ENCODE peak calls at places on chromosomes 16 and 17, in ten cellular contexts. I is H7; D is HFFc6; R is left ventricle myocardium inferior; E is NCI-H524; H is frontal cortex; O is AG04449; F is stimulated activated CD8-positive, alpha-beta memory T cell treated with anti-CD3 and anti-CD28 coated beads, Interleukin-15, amount 100 ng/mL, for 4 hours; K is mucosa of descending colon; B is iris pigment epithelial cell. S is an unnamed sample.
A peak's percentile ranks its signal among the peaks of the same experiment; 100 is the strongest.

GRCh38 chr16:84178146-84178765 is 8.6 kb downstream of the TAF1C start:
- DNase-seq in I (no peak), D (no peak), R (no peak), E (no peak), H (peak; percentile 14), O (no peak), F (no peak), K (no peak), B (no peak), S (no peak)

GRCh38 chr16:82846806-82847205 is 220.0 kb downstream of the CDH13 start:
- DNase-seq in I (no peak), D (no peak), R (no peak), E (no peak), H (no peak), O (no peak), F (no peak), K (no peak), B (no peak), S (no peak)

GRCh38 chr17:60744355-60744958 is 66.8 kb downstream of the BCAS3 start:
- DNase-seq in I (no peak), D (no peak), R (no peak), E (no peak), H (no peak), O (no peak), F (no peak), K (no peak), B (no peak), S (no peak)

GRCh38 chr16:14529010-14529669 is 100.9 kb downstream of the PARN start:
- DNase-seq in I (peak; percentile 70), D (peak; percentile 87), R (peak; percentile 63), E (peak; percentile 11), H (peak; percentile 64), O (peak; percentile 76), F (peak; percentile 7), K (no peak), B (peak; percentile 93), S (no peak)

GRCh38 chr17:72609501-72609900 is 483.0 kb downstream of the SLC39A11 start:
- DNase-seq in I (no peak), D (peak; percentile 69), R (no peak), E (no peak), H (no peak), O (no peak), F (no peak), K (no peak), B (peak; percentile 57), S (no peak)

GRCh38 chr16:48628359-48628985 is 18.5 kb upstream of the N4BP1 start:
- DNase-seq in I (no peak), D (no peak), R (no peak), E (no peak), H (no peak), O (no peak), F (no peak), K (no peak), B (no peak), S (no peak)

GRCh38 chr17:44352922-44353655 is 8.0 kb downstream of the GRN start:
- DNase-seq in I (peak; percentile 42), D (no peak), R (no peak), E (no peak), H (no peak), O (no peak), F (no peak), K (no peak), B (no peak), S (no peak)

GRCh38 chr16:81210807-81211206 is 27.7 kb upstream of the BCO1 start:
- DNase-seq in I (no peak), D (no peak), R (no peak), E (peak; percentile 72), H (no peak), O (no peak), F (no peak), K (no peak), B (no peak), S (no peak)

GRCh38 chr16:35195173-35195863 is 1735.9 kb downstream of the TP53TG3F start:
- DNase-seq in I (no peak), D (no peak), R (no peak), E (no peak), H (no peak), O (no peak), F (no peak), K (no peak), B (no peak), S (no peak)

GRCh38 chr17:82888583-82889495 is 49.0 kb upstream of the ZNF750 start:
- DNase-seq in I (no peak), D (no peak), R (peak; percentile 71), E (no peak), H (no peak), O (no peak), F (no peak), K (peak; percentile 69), B (no peak), S (no peak)

GRCh38 chr16:72934661-72935403 is 113.1 kb downstream of the ZFHX3 start:
- DNase-seq in I (no peak), D (no peak), R (no peak), E (no peak), H (no peak), O (no peak), F (no peak), K (no peak), B (peak; percentile 85), S (no peak)

GRCh38 chr17:16639438-16639837 is 14.2 kb downstream of the ZNF624 start:
- DNase-seq in I (no peak), D (no peak), R (no peak), E (no peak), H (no peak), O (no peak), F (no peak), K (no peak), B (no peak), S (no peak)

GRCh38 chr16:678858-679807 is 1.1 kb upstream of the STUB1 start:
- DNase-seq in I (peak; percentile 91), D (peak; percentile 34), R (peak; percentile 76), E (peak; percentile 70), H (peak; percentile 62), O (no peak), F (no peak), K (peak; percentile 89), B (peak; percentile 35), S (no peak)

S was measured in esophagus squamous epithelium.